ENCODE peak calls at places on chromosomes 3 and 15, in four cellular contexts. I is fibroblast of pulmonary artery, O is brain microvascular endothelial cell, T is choroid plexus epithelial cell. G is an unnamed sample.

GRCh38 chr3:44885618-44886017 is 11.2 kb downstream of the TGM4 start:
- DNase-seq in I (peak; percentile 93), O (peak; percentile 98), T (peak; percentile 97), G (peak; percentile 95)

GRCh38 chr3:17632401-17633100 is 109.9 kb downstream of the TBC1D5 start:
- DNase-seq in I (peak; percentile 70), O (peak; percentile 85), T (peak; percentile 85), G (peak; percentile 85)

GRCh38 chr3:128447561-128448013 is 19.1 kb downstream of the DNAJB8 start:
- DNase-seq in I (no peak), O (no peak), T (no peak), G (no peak)

GRCh38 chr3:9339750-9340449 is 23.0 kb upstream of the THUMPD3 start:
- DNase-seq in I (peak; percentile 9), O (no peak), T (peak; percentile 48), G (peak; percentile 45)

GRCh38 chr3:63908081-63908736 is 4.0 kb downstream of the SCAANT1 start:
- DNase-seq in I (peak; percentile 52), O (no peak), T (peak; percentile 54), G (peak; percentile 42)

GRCh38 chr3:1609416-1609815 is 489.2 kb upstream of the CNTN4 start:
- DNase-seq in I (no peak), O (no peak), T (no peak), G (no peak)

GRCh38 chr3:147367676-147368075 is 38.7 kb downstream of the ZIC4 start:
- DNase-seq in I (no peak), O (no peak), T (no peak), G (no peak)

GRCh38 chr3:46935168-46935858 is 41.2 kb downstream of the CCDC12 start:
- DNase-seq in I (peak; percentile 97), O (peak; percentile 96), T (peak; percentile 98), G (peak; percentile 96)

GRCh38 chr3:49454457-49454856 is 15.6 kb upstream of the DAG1 start:
- DNase-seq in I (no peak), O (no peak), T (no peak), G (no peak)

GRCh38 chr15:74817370-74817737 is 4.7 kb downstream of the LMAN1L start:
- DNase-seq in I (peak; percentile 11), O (peak; percentile 5), T (peak; percentile 24), G (no peak)

GRCh38 chr3:170726976-170727661 is 141.2 kb upstream of the SLC7A14 start:
- DNase-seq in I (peak; percentile 91), O (peak; percentile 88), T (peak; percentile 95), G (peak; percentile 92)

GRCh38 chr3:102104093-102104492 is 254.8 kb downstream of the NFKBIZ start:
- DNase-seq in I (no peak), O (no peak), T (peak; percentile 35), G (no peak)

GRCh38 chr3:43014990-43015389 is 35.9 kb downstream of the GASK1A start:
- DNase-seq in I (no peak), O (no peak), T (no peak), G (no peak)

GRCh38 chr3:150253622-150254021 is 154.5 kb upstream of the TSC22D2 start:
- DNase-seq in I (no peak), O (no peak), T (no peak), G (no peak)

GRCh38 chr3:144763878-144764454 is 792.3 kb downstream of the DIPK2A start:
- DNase-seq in I (no peak), O (no peak), T (no peak), G (no peak)

GRCh38 chr15:74207652-74208440 is 5.3 kb upstream of the STRA6 start:
- DNase-seq in I (no peak), O (no peak), T (no peak), G (no peak)

GRCh38 chr3:134360046-134360445 is 14.2 kb downstream of the AMOTL2 start:
- DNase-seq in I (no peak), O (no peak), T (no peak), G (no peak)

GRCh38 chr15:71093089-71094024 is 21.9 kb upstream of the THSD4 start:
- DNase-seq in I (peak; percentile 51), O (peak; percentile 84), T (peak; percentile 79), G (peak; percentile 92)

GRCh38 chr15:89335289-89336041 is 841 bp upstream of the POLG start:
- DNase-seq in I (no peak), O (peak; percentile 7), T (peak; percentile 32), G (no peak)

GRCh38 chr15:90063733-90064247 is 38.5 kb downstream of the IDH2 start:
- DNase-seq in I (no peak), O (no peak), T (no peak), G (no peak)

GRCh38 chr3:61239871-61240270 is 11.4 kb downstream of the FHIT start:
- DNase-seq in I (peak; percentile 10), O (no peak), T (no peak), G (peak; percentile 20)

GRCh38 chr3:41323860-41324259 is 124.6 kb downstream of the CTNNB1 start:
- DNase-seq in I (no peak), O (no peak), T (peak; percentile 29), G (no peak)

GRCh38 chr3:9846231-9846630 is 2.4 kb upstream of the RPUSD3 start:
- DNase-seq in I (no peak), O (no peak), T (no peak), G (no peak)

GRCh38 chr15:59819047-59819446 is 129.9 kb upstream of the BNIP2 start:
- DNase-seq in I (no peak), O (no peak), T (no peak), G (no peak)

GRCh38 chr3:83218383-83219200 is 1457.1 kb upstream of the GBE1 start:
- DNase-seq in I (no peak), O (no peak), T (no peak), G (no peak)

DNA sequence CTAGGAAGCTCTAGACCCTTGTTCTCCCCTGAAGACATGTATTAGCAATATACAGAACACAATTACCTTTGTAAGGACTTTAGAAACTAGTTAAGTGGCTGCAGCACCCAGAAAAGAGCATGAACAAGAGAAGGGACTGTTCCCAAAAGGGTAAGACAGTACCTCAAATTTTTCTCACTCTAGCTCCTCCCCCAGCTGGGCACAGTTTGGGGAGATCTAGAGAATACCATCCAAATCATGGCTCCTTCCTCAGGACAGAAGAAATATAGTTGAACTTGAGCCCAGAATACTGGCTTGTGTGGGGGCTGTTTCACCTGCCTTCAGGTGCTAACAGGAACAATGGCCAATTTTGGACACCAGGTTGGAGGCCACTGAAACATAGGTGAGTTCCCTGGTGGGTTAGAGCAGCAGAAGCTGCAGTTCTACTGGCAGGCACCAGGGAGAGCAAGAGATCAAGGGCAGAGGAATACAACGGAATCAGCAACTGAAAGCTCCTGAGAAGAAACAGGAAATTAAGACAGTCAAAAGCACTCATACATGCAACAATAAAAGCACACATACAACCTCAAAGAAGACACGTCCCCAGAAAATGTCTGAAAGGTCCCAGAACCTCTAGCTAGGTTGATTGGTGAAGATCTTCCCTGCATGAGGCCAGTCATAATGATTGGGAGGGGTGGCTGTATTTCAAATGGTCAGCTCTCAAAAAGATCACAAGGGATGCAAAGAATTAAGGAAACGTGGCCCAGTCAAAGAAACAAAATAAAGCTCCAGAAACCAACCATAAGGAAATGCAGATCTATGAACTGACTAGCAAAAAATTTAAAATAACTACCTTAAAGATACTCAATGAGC is 104.9 kb upstream of the ASB14 start:
- DNase-seq in I (peak; percentile 73), O (peak; percentile 44), T (peak; percentile 80), G (peak; percentile 38)
- H3K4me3 ChIP-seq in I (no peak overlapping the region), O (no peak overlapping the region), T (no peak overlapping the region), G (no peak overlapping the region)

GRCh38 chr15:58053236-58054153 is 12.0 kb downstream of the ALDH1A2 start:
- DNase-seq in I (no peak), O (no peak), T (no peak), G (no peak)

GRCh38 chr15:58058068-58058467 is 7.4 kb downstream of the ALDH1A2 start:
- DNase-seq in I (no peak), O (no peak), T (no peak), G (no peak)

GRCh38 chr15:58058729-58059128 is 6.8 kb downstream of the ALDH1A2 start:
- DNase-seq in I (no peak), O (no peak), T (no peak), G (no peak)

GRCh38 chr15:58057559-58057958 is 8.0 kb downstream of the ALDH1A2 start:
- DNase-seq in I (no peak), O (no peak), T (no peak), G (no peak)

DNA sequence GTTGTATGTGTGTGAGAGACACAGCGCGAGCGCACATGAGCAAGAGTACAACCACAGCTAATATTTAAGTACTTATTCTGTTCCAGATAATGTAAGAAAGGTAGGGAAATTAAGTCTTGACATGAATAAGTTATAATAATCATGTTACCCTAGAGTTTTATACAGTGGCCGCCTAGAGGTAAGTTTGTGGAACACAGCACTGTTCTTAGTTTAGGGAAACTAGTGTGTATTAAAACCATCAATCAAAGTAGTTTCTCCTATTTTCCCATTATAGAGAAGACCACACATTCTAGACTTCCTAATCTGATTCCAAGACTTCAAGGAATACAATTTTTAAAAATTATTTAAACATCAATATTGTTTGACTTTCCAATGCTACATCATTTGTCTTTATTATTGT is 9.5 kb downstream of the ALDH1A2 start:
- DNase-seq in I (no peak), O (no peak), T (no peak), G (no peak)
- TF ChIP-seq CTCF in I (peak; percentile 33), O (peak; percentile 36), T (peak; percentile 46), G (no peak)

GRCh38 chr15:101488300-101489164 is 975 bp downstream of the PCSK6 start:
- DNase-seq in I (no peak), O (no peak), T (no peak), G (no peak)

GRCh38 chr15:101489633-101490407 is at the start of gene PCSK6:
- DNase-seq in I (no peak), O (no peak), T (no peak), G (no peak)

GRCh38 chr15:101490408-101490891 is 943 bp upstream of the PCSK6 start:
- DNase-seq in I (no peak), O (no peak), T (no peak), G (no peak)

GRCh38 chr15:101489236-101489632 is 273 bp downstream of the PCSK6 start:
- DNase-seq in I (peak; percentile 14), O (no peak), T (peak; percentile 7), G (no peak)

GRCh38 chr15:101487060-101487459 is 2.4 kb downstream of the PCSK6 start:
- DNase-seq in I (no peak), O (no peak), T (no peak), G (no peak)
- H3K4me3 ChIP-seq in I (no peak overlapping the region), O (no peak overlapping the region), T (no peak overlapping the region), G (no peak overlapping the region)

GRCh38 chr15:47708116-47708515 is 9.2 kb upstream of the SEMA6D start:
- DNase-seq in I (no peak), O (no peak), T (no peak), G (no peak)

GRCh38 chr15:47708595-47708994 is 8.7 kb upstream of the SEMA6D start:
- DNase-seq in I (no peak), O (no peak), T (no peak), G (no peak)

GRCh38 chr15:47715402-47715801 is 1.9 kb upstream of the SEMA6D start:
- DNase-seq in I (no peak), O (no peak), T (no peak), G (no peak)

GRCh38 chr15:47715856-47716445 is 1.4 kb upstream of the SEMA6D start:
- DNase-seq in I (peak; percentile 62), O (no peak), T (peak; percentile 44), G (peak; percentile 88)

GRCh38 chr15:47711654-47712053 is 5.7 kb upstream of the SEMA6D start:
- DNase-seq in I (peak; percentile 40), O (no peak), T (peak; percentile 56), G (no peak)
- TF ChIP-seq CTCF in I (peak; percentile 75), O (peak; percentile 60), T (peak; percentile 69), G (peak; percentile 26)

G was measured in fibroblast of lung.